ENCODE peak calls at places on chromosomes 13 and 19, in six cellular contexts. K is activated gamma-delta T cell treated with anti-CD3 and anti-CD28 coated beads, Interleukin-2, amount 50 U/mL, for 16 hours; X is C1 segment of cervical spinal cord; V is left kidney; N is activated CD4-positive, alpha-beta T cell treated with anti-CD3 and anti-CD28 coated beads, Interleukin-2, amount 50 U/mL, for 48 hours; M is gastrocnemius medialis. Z is an unnamed sample.

GRCh38 chr19:48907671-48908070 is 7.6 kb downstream of the NUCB1 start:
- DNase-seq in K (no peak), X (no peak), V (no peak), N (no peak), M (no peak), Z (no peak)

GRCh38 chr19:9799162-9799561 is 19.7 kb downstream of the FBXL12 start:
- DNase-seq in K (no peak), X (no peak), V (no peak), N (no peak), M (no peak), Z (no peak)

GRCh38 chr19:45924891-45925447 is 10.4 kb upstream of the NANOS2 start:
- DNase-seq in K (no peak), X (no peak), V (no peak), N (no peak), M (no peak), Z (no peak)

GRCh38 chr19:41575998-41576397 is at the start of gene CEACAM21:
- DNase-seq in K (no peak), X (no peak), V (peak; percentile 12), N (peak; percentile 74), M (peak; percentile 11), Z (peak; percentile 16)

GRCh38 chr13:80469841-80470378 is 129.0 kb upstream of the SPRY2 start:
- DNase-seq in K (no peak), X (no peak), V (no peak), N (no peak), M (peak; percentile 84), Z (no peak)

GRCh38 chr19:38642176-38642575 is 5.3 kb upstream of the ACTN4 start:
- DNase-seq in K (no peak), X (no peak), V (no peak), N (no peak), M (no peak), Z (no peak)

GRCh38 chr13:113836917-113837553 is 26.8 kb downstream of the GAS6 start:
- DNase-seq in K (no peak), X (peak; percentile 51), V (no peak), N (no peak), M (peak; percentile 74), Z (no peak)

GRCh38 chr13:75416327-75417005 is 65.5 kb downstream of the TBC1D4 start:
- DNase-seq in K (no peak), X (no peak), V (peak; percentile 70), N (no peak), M (no peak), Z (no peak)

GRCh38 chr13:112233256-112233655 is 142.9 kb upstream of the SPACA7 start:
- DNase-seq in K (no peak), X (no peak), V (no peak), N (no peak), M (no peak), Z (no peak)

GRCh38 chr13:112684041-112684440 is 5.8 kb upstream of the ATP11A start:
- DNase-seq in K (no peak), X (no peak), V (no peak), N (no peak), M (no peak), Z (no peak)

GRCh38 chr19:18478545-18479311 is 40.8 kb upstream of the ISYNA1 start:
- DNase-seq in K (peak; percentile 38), X (peak; percentile 45), V (peak; percentile 38), N (peak; percentile 87), M (peak; percentile 73), Z (peak; percentile 40)

GRCh38 chr19:58476498-58477015 is 405 bp downstream of the ZNF446 start:
- DNase-seq in K (no peak), X (peak; percentile 39), V (peak; percentile 49), N (peak; percentile 29), M (no peak), Z (peak; percentile 30)

GRCh38 chr19:32570081-32570785 is 10.8 kb upstream of the PDCD5 start:
- DNase-seq in K (no peak), X (peak; percentile 17), V (peak; percentile 82), N (peak; percentile 42), M (peak; percentile 5), Z (peak; percentile 39)

GRCh38 chr13:102911336-102911735 is 65.5 kb downstream of the ERCC5 start:
- DNase-seq in K (no peak), X (no peak), V (no peak), N (no peak), M (no peak), Z (no peak)

GRCh38 chr19:22882797-22883196 is 50.7 kb downstream of the ZNF723 start:
- DNase-seq in K (no peak), X (no peak), V (peak; percentile 56), N (no peak), M (no peak), Z (no peak)

GRCh38 chr19:37227996-37228395 is 10.0 kb downstream of the ZNF383 start:
- DNase-seq in K (no peak), X (no peak), V (peak; percentile 82), N (peak; percentile 48), M (no peak), Z (no peak)

GRCh38 chr19:18294467-18294864 is 13.0 kb upstream of the JUND start:
- DNase-seq in K (peak; percentile 87), X (no peak), V (peak; percentile 72), N (peak; percentile 97), M (no peak), Z (no peak)

GRCh38 chr19:49554701-49555181 is 25.6 kb downstream of the NOSIP start:
- DNase-seq in K (no peak), X (no peak), V (no peak), N (peak; percentile 69), M (no peak), Z (no peak)

GRCh38 chr13:114059428-114059827 is 73.0 kb downstream of the RASA3 start:
- DNase-seq in K (no peak), X (no peak), V (no peak), N (no peak), M (no peak), Z (no peak)

GRCh38 chr19:3129112-3129511 is 6.7 kb upstream of the GNA15 start:
- DNase-seq in K (no peak), X (no peak), V (no peak), N (no peak), M (no peak), Z (no peak)

GRCh38 chr19:1654178-1654792 is 1.9 kb upstream of the TCF3 start:
- DNase-seq in K (no peak), X (no peak), V (no peak), N (no peak), M (no peak), Z (no peak)

GRCh38 chr13:23560571-23561089 is 9.6 kb upstream of the TNFRSF19 start:
- DNase-seq in K (no peak), X (no peak), V (no peak), N (no peak), M (no peak), Z (no peak)

GRCh38 chr19:12676384-12676792 is 5.3 kb downstream of the DHPS start:
- DNase-seq in K (peak; percentile 84), X (peak; percentile 25), V (peak; percentile 91), N (peak; percentile 95), M (peak; percentile 36), Z (peak; percentile 23)

GRCh38 chr13:80858131-80858530 is 517.2 kb upstream of the SPRY2 start:
- DNase-seq in K (no peak), X (no peak), V (no peak), N (no peak), M (no peak), Z (no peak)

GRCh38 chr19:48365602-48366001 is 1.4 kb downstream of the SYNGR4 start:
- DNase-seq in K (no peak), X (no peak), V (no peak), N (no peak), M (no peak), Z (no peak)

GRCh38 chr13:104683789-104684188 is 1617.6 kb upstream of the SLC10A2 start:
- DNase-seq in K (no peak), X (no peak), V (peak; percentile 59), N (no peak), M (no peak), Z (no peak)

GRCh38 chr19:35792312-35792711 is 16.9 kb downstream of the ARHGAP33 start:
- DNase-seq in K (no peak), X (no peak), V (no peak), N (no peak), M (no peak), Z (no peak)

GRCh38 chr13:27691207-27691606 is 69.5 kb downstream of the POLR1D start:
- DNase-seq in K (no peak), X (no peak), V (no peak), N (no peak), M (no peak), Z (no peak)

GRCh38 chr13:44271031-44271433 is 102.6 kb upstream of the SERP2 start:
- DNase-seq in K (no peak), X (no peak), V (no peak), N (no peak), M (peak; percentile 68), Z (no peak)

GRCh38 chr19:15471639-15472101 is 7.3 kb upstream of the RASAL3 start:
- DNase-seq in K (no peak), X (no peak), V (no peak), N (no peak), M (no peak), Z (no peak)

Z was measured in substantia nigra.